ENCODE peak calls at places on chromosomes 4 and X, in six cellular contexts. One of them, this sample, is unnamed.

GRCh38 chr4:16616981-16617380 is 281.5 kb downstream of the LDB2 start:
- DNase-seq in Panc1: no peak
- DNase-seq in ovary: no peak
- DNase-seq in upper lobe of right lung: no peak
- DNase-seq in PC-9: no peak
- DNase-seq in endodermal cell: no peak
- DNase-seq in this sample: no peak

GRCh38 chr4:149997881-149998421 is 80.3 kb upstream of the DCLK2 start:
- DNase-seq in Panc1: peak; percentile 58
- DNase-seq in ovary: no peak
- DNase-seq in upper lobe of right lung: no peak
- DNase-seq in PC-9: peak; percentile 8
- DNase-seq in endodermal cell: no peak
- DNase-seq in this sample: no peak

GRCh38 chr4:167308876-167309275 is 74.6 kb upstream of the SPOCK3 start:
- DNase-seq in Panc1: no peak
- DNase-seq in ovary: no peak
- DNase-seq in upper lobe of right lung: no peak
- DNase-seq in PC-9: no peak
- DNase-seq in endodermal cell: no peak
- DNase-seq in this sample: no peak

GRCh38 chrX:117854806-117855205 is 261.8 kb downstream of the KLHL13 start:
- DNase-seq in Panc1: no peak
- DNase-seq in ovary: no peak
- DNase-seq in upper lobe of right lung: no peak
- DNase-seq in PC-9: no peak
- DNase-seq in endodermal cell: no peak
- DNase-seq in this sample: no peak

GRCh38 chrX:25599061-25599460 is 539.1 kb upstream of the MAGEB18 start:
- DNase-seq in Panc1: no peak
- DNase-seq in ovary: no peak
- DNase-seq in upper lobe of right lung: no peak
- DNase-seq in PC-9: no peak
- DNase-seq in endodermal cell: no peak
- DNase-seq in this sample: no peak

GRCh38 chrX:132954323-132954722 is 4.1 kb downstream of the HS6ST2 start:
- DNase-seq in Panc1: no peak
- DNase-seq in ovary: no peak
- DNase-seq in upper lobe of right lung: no peak
- DNase-seq in PC-9: no peak
- DNase-seq in endodermal cell: no peak
- DNase-seq in this sample: no peak

GRCh38 chrX:41481264-41482109 is 34.3 kb downstream of the NYX start:
- DNase-seq in Panc1: no peak
- DNase-seq in ovary: no peak
- DNase-seq in upper lobe of right lung: no peak
- DNase-seq in PC-9: no peak
- DNase-seq in endodermal cell: peak; percentile 87
- DNase-seq in this sample: no peak

GRCh38 chr4:97457253-97457652 is 686.0 kb downstream of the STPG2 start:
- DNase-seq in Panc1: no peak
- DNase-seq in ovary: no peak
- DNase-seq in upper lobe of right lung: no peak
- DNase-seq in PC-9: no peak
- DNase-seq in endodermal cell: no peak
- DNase-seq in this sample: no peak

GRCh38 chr4:94395541-94395940 is 52.9 kb upstream of the HPGDS start:
- DNase-seq in Panc1: no peak
- DNase-seq in ovary: no peak
- DNase-seq in upper lobe of right lung: no peak
- DNase-seq in PC-9: no peak
- DNase-seq in endodermal cell: no peak
- DNase-seq in this sample: no peak

GRCh38 chrX:8018916-8019315 is 91.7 kb upstream of the PNPLA4 start:
- DNase-seq in Panc1: no peak
- DNase-seq in ovary: no peak
- DNase-seq in upper lobe of right lung: no peak
- DNase-seq in PC-9: no peak
- DNase-seq in endodermal cell: no peak
- DNase-seq in this sample: no peak

GRCh38 chrX:48897157-48897620 is 379 bp downstream of the TIMM17B start:
- DNase-seq in Panc1: no peak
- DNase-seq in ovary: peak; percentile 87
- DNase-seq in upper lobe of right lung: peak; percentile 89
- DNase-seq in PC-9: peak; percentile 61
- DNase-seq in endodermal cell: peak; percentile 94
- DNase-seq in this sample: no peak

DNA sequence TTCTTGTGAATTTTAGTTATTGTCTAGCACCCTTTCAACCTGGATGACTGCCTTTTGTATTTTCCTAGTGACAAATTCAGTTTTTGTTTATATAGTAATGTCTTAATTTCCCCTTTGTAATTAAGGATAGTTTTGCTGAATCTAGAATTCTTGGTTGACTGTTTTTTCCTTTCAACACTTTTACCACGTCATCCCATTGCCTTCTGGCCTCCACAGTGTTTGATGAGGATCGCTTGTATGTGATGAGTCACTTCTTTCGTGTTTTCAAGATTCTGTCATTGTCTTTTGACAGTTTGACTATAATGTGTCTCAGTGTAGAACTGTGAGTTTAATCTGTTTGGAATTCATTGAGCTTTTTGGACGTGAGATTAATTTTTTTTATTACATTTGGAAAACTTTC is 30.1 kb downstream of the KDM6A start:
- DNase-seq in Panc1: peak; percentile 65
- DNase-seq in ovary: no peak
- DNase-seq in upper lobe of right lung: no peak
- DNase-seq in PC-9: no peak
- DNase-seq in endodermal cell: no peak
- DNase-seq in this sample: no peak
- H3K4me3 ChIP-seq in Panc1: no peak overlapping the region
- H3K4me3 ChIP-seq in ovary: no peak overlapping the region
- H3K4me3 ChIP-seq in upper lobe of right lung: no peak overlapping the region
- H3K4me3 ChIP-seq in PC-9: no peak overlapping the region
- H3K4me3 ChIP-seq in endodermal cell: no peak overlapping the region
- H3K4me3 ChIP-seq in this sample: no peak overlapping the region

DNA sequence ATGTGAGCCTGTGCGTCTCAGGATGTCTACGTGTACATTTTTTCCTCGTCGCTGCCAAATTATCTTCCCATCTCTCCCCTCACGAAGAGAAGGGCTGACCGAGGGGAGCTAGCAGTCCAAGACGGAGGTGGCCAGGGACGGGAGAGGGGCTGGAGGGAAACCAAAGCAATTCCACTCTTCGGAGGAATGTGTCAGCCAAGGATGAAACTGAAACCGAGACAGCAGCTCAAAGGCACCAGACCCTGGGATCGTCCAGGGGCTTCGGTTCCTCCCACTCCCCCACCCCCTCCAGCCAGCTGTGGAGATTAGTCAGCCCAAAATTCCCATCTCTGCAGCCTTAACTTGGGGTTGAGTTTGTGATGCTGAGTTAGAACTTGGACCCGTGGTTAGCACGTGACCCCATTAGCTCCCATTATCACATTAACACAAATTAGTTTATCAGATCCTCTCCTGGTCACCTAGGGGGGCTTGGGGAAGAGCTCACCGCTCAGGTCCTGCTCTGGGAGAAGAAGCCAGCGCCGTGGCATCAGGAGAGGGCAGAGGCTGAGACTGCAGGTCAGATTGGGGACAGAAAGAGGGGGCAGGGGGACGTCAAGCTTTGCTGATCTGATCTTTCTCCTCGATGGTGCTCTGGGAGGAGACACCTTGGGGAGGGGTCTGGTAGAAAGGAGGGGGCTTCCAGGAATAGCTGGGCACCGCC is 8.8 kb upstream of the ELF4 start:
- DNase-seq in Panc1: no peak
- DNase-seq in ovary: no peak
- DNase-seq in upper lobe of right lung: no peak
- DNase-seq in PC-9: no peak
- DNase-seq in endodermal cell: no peak
- DNase-seq in this sample: no peak
- H3K27ac ChIP-seq in Panc1: peak overlapping the region; percentile 90
- H3K27ac ChIP-seq in ovary: peak overlapping the region; percentile 59
- H3K27ac ChIP-seq in upper lobe of right lung: no peak overlapping the region
- H3K27ac ChIP-seq in PC-9: peak overlapping the region; percentile 66
- H3K27ac ChIP-seq in endodermal cell: no peak overlapping the region
- H3K27ac ChIP-seq in this sample: no peak overlapping the region

DNA sequence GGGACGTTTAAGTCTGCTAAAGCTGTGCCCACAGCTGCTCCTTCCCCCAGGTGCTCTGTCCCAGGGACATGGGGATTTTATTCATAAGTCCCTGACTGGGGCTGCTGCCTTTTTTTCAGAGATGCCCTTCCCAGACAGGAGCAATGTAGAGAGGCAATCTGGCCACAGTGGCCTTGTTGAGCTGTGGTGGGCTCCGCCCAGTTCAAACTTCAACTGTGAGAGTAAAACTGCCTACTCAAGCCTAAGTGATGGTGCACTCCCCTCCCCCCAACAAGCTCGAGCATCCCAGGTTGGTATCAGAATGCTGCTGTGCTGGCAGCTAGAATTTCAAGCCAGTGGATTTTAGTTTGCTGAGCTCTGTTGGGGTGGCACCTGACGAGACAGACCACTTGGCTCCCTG is 1371.4 kb downstream of the ADGRL3 start:
- DNase-seq in Panc1: no peak
- DNase-seq in ovary: no peak
- DNase-seq in upper lobe of right lung: no peak
- DNase-seq in PC-9: no peak
- DNase-seq in endodermal cell: no peak
- DNase-seq in this sample: no peak
- H3K4me3 ChIP-seq in Panc1: no peak overlapping the region
- H3K4me3 ChIP-seq in ovary: no peak overlapping the region
- H3K4me3 ChIP-seq in upper lobe of right lung: no peak overlapping the region
- H3K4me3 ChIP-seq in PC-9: no peak overlapping the region
- H3K4me3 ChIP-seq in endodermal cell: no peak overlapping the region
- H3K4me3 ChIP-seq in this sample: no peak overlapping the region

DNA sequence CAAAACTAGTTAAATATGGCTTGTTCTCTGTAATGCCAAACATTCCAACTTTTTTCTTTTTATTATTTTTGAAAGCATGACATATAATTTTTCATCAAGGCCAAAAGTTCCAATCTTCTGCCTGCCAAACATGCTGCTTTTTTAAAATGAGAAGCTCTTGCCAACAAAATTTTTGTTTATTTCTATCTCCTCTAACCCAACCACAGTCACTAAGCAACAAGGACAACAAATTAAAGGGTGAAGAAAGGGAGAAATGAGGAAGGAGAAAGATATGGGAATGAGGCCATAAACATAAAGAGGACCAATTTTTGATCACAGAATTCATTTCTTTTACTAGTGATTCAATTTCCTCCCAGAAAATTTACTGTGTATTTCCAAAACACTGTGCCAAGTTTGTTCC is 537.0 kb upstream of the DIAPH2 start:
- DNase-seq in Panc1: no peak
- DNase-seq in ovary: no peak
- DNase-seq in upper lobe of right lung: no peak
- DNase-seq in PC-9: no peak
- DNase-seq in endodermal cell: no peak
- DNase-seq in this sample: no peak
- H3K27ac ChIP-seq in Panc1: no peak overlapping the region
- H3K27ac ChIP-seq in ovary: peak overlapping the region; percentile 10
- H3K27ac ChIP-seq in upper lobe of right lung: peak overlapping the region; percentile 36
- H3K27ac ChIP-seq in PC-9: no peak overlapping the region
- H3K27ac ChIP-seq in endodermal cell: no peak overlapping the region
- H3K27ac ChIP-seq in this sample: no peak overlapping the region

DNA sequence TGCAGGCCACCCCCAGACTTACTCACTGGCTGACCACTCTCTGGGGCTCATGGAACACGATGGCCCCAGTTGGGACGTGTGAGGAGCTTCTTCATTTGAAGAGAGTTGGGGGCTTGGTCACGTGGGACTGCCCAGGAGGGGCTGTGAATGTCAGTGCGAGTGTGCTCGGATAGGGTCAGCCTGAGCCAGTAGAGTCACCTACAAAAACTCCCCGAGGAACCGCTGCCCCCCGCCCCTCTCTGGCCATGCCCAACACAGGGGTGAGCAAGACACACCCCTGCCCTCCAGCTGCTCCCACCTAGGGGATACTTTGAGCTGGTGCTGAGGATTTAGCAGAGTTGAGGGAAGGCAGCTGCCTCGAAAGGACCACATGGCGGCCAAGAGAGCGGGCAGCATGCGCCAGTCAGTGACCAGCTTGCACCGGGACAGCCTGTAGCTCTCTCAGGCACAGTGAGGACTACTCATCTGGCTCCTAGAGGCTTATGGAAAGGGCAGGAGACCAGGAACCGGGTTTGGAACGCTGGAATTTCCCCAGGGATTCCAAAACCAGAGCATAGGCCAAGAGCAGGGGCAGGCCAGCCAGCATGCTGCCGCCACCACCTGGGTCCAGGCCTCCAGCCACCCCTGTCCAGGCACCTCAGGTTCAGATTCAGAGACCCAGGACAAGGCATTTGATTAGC is 8.4 kb downstream of the PNMA6E start:
- DNase-seq in Panc1: no peak
- DNase-seq in ovary: no peak
- DNase-seq in upper lobe of right lung: no peak
- DNase-seq in PC-9: no peak
- DNase-seq in endodermal cell: peak; percentile 24
- DNase-seq in this sample: no peak
- H3K4me3 ChIP-seq in Panc1: no peak overlapping the region
- H3K4me3 ChIP-seq in ovary: no peak overlapping the region
- H3K4me3 ChIP-seq in upper lobe of right lung: no peak overlapping the region
- H3K4me3 ChIP-seq in PC-9: no peak overlapping the region
- H3K4me3 ChIP-seq in endodermal cell: no peak overlapping the region
- H3K4me3 ChIP-seq in this sample: no peak overlapping the region

GRCh38 chr4:2247128-2248043 is 5.5 kb upstream of the HAUS3 start:
- DNase-seq in Panc1: no peak
- DNase-seq in ovary: peak; percentile 16
- DNase-seq in upper lobe of right lung: no peak
- DNase-seq in PC-9: no peak
- DNase-seq in endodermal cell: peak; percentile 41
- DNase-seq in this sample: no peak

GRCh38 chr4:2246384-2247127 is 4.6 kb upstream of the HAUS3 start:
- DNase-seq in Panc1: no peak
- DNase-seq in ovary: no peak
- DNase-seq in upper lobe of right lung: no peak
- DNase-seq in PC-9: no peak
- DNase-seq in endodermal cell: no peak
- DNase-seq in this sample: no peak

GRCh38 chr4:2243682-2244380 is 1.9 kb upstream of the HAUS3 start:
- DNase-seq in Panc1: no peak
- DNase-seq in ovary: peak; percentile 62
- DNase-seq in upper lobe of right lung: peak; percentile 69
- DNase-seq in PC-9: no peak
- DNase-seq in endodermal cell: peak; percentile 53
- DNase-seq in this sample: no peak

GRCh38 chr4:2245787-2246275 is 3.9 kb upstream of the HAUS3 start:
- DNase-seq in Panc1: no peak
- DNase-seq in ovary: no peak
- DNase-seq in upper lobe of right lung: no peak
- DNase-seq in PC-9: no peak
- DNase-seq in endodermal cell: no peak
- DNase-seq in this sample: no peak

GRCh38 chr4:2244947-2245786 is 3.2 kb upstream of the HAUS3 start:
- DNase-seq in Panc1: no peak
- DNase-seq in ovary: no peak
- DNase-seq in upper lobe of right lung: no peak
- DNase-seq in PC-9: no peak
- DNase-seq in endodermal cell: peak; percentile 56
- DNase-seq in this sample: no peak
- H3K27ac ChIP-seq in Panc1: no peak overlapping the region
- H3K27ac ChIP-seq in ovary: peak overlapping the region; percentile 37
- H3K27ac ChIP-seq in upper lobe of right lung: peak overlapping the region; percentile 60
- H3K27ac ChIP-seq in PC-9: no peak overlapping the region
- H3K27ac ChIP-seq in endodermal cell: no peak overlapping the region
- H3K27ac ChIP-seq in this sample: no peak overlapping the region